ENCODE peak calls at places on chromosome 2, in five cellular contexts. G is HCT116, A is K562, H is endothelial cell of umbilical vein, S is H1. Q is an unnamed sample.

GRCh38 chr2:11678306-11678960 is 8.4 kb upstream of the NTSR2 start:
- DNase-seq in A (no peak), S (no peak), G (no peak), H (no peak), Q (no peak)

GRCh38 chr2:60331106-60331809 is 222.2 kb downstream of the BCL11A start:
- DNase-seq in G (no peak), H (no peak), S (no peak), A (no peak), Q (no peak)

GRCh38 chr2:173307287-173307686 is 47.4 kb upstream of the CDCA7 start:
- DNase-seq in A (no peak), G (no peak), H (peak), S (no peak), Q (no peak)

GRCh38 chr2:33459745-33460144 is 16.7 kb upstream of the RASGRP3 start:
- DNase-seq in G (no peak), A (no peak), S (no peak), H (no peak), Q (no peak)

GRCh38 chr2:20565101-20565622 is 85.7 kb downstream of the HS1BP3 start:
- DNase-seq in G (no peak), S (no peak), H (no peak), A (no peak), Q (no peak)

GRCh38 chr2:148876190-148876588 is 1.2 kb downstream of the KIF5C start:
- DNase-seq in A (no peak), H (no peak), S (peak), G (no peak), Q (no peak)

GRCh38 chr2:35298493-35298892 is 1057.1 kb upstream of the CRIM1 start:
- DNase-seq in H (peak), S (no peak), G (no peak), A (no peak), Q (no peak)

GRCh38 chr2:74653589-74653984 is 460 bp upstream of the SEMA4F start:
- DNase-seq in G (no peak), H (no peak), A (no peak), S (no peak), Q (no peak)

GRCh38 chr2:212531499-212531898 is 7.1 kb downstream of the ERBB4 start:
- DNase-seq in A (no peak), H (no peak), G (no peak), S (no peak), Q (no peak)

GRCh38 chr2:61905372-61906186 is at the start of gene COMMD1:
- DNase-seq in A (peak), S (peak), H (peak), G (no peak), Q (no peak)

GRCh38 chr2:153872311-153873061 is 764 bp downstream of the GALNT13 start:
- DNase-seq in S (peak), H (no peak), A (no peak), G (no peak), Q (no peak)

GRCh38 chr2:204030337-204030736 is 93.8 kb downstream of the ICOS start:
- DNase-seq in G (no peak), H (no peak), S (no peak), A (no peak), Q (no peak)

GRCh38 chr2:194126418-194126817 is 1530.6 kb upstream of the SLC39A10 start:
- DNase-seq in A (no peak), S (no peak), G (no peak), H (no peak), Q (no peak)

GRCh38 chr2:240205348-240205747 is 64.9 kb upstream of the OTOS start:
- DNase-seq in A (no peak), G (no peak), H (no peak), S (peak), Q (no peak)

GRCh38 chr2:29295843-29296242 is 180.6 kb downstream of the CLIP4 start:
- DNase-seq in S (no peak), H (no peak), G (peak), A (no peak), Q (no peak)

GRCh38 chr2:57076856-57077255 is 893.1 kb downstream of the CCDC85A start:
- DNase-seq in G (no peak), S (no peak), H (no peak), A (no peak), Q (no peak)

GRCh38 chr2:10919776-10920606 is 8.3 kb downstream of the KCNF1 start:
- DNase-seq in S (no peak), A (no peak), G (no peak), H (no peak), Q (no peak)

GRCh38 chr2:224563537-224563936 is 21.6 kb downstream of the CUL3 start:
- DNase-seq in A (no peak), H (no peak), S (no peak), G (no peak), Q (no peak)

GRCh38 chr2:218852911-218853667 is 6.5 kb upstream of the WNT6 start:
- DNase-seq in A (peak), S (peak), G (peak), H (peak), Q (no peak)

GRCh38 chr2:101962243-101962809 is 29.4 kb upstream of the IL1R2 start:
- DNase-seq in H (no peak), S (no peak), G (no peak), A (no peak), Q (no peak)

GRCh38 chr2:101958071-101958470 is 33.7 kb upstream of the IL1R2 start:
- DNase-seq in H (no peak), A (no peak), G (no peak), S (no peak), Q (no peak)

GRCh38 chr2:101960903-101961286 is 30.9 kb upstream of the IL1R2 start:
- DNase-seq in H (no peak), A (no peak), G (no peak), S (no peak), Q (no peak)

GRCh38 chr2:101963198-101963597 is 28.6 kb upstream of the IL1R2 start:
- DNase-seq in H (no peak), S (no peak), G (no peak), A (no peak), Q (no peak)

GRCh38 chr2:101961287-101962242 is 30.2 kb upstream of the IL1R2 start:
- DNase-seq in H (no peak), S (no peak), G (no peak), A (no peak), Q (no peak)
- H3K4me3 ChIP-seq in H (no peak), S (no peak), G (no peak), A (no peak), Q (no peak)

GRCh38 chr2:36965196-36965595 is 1.1 kb downstream of the STRN start:
- DNase-seq in S (no peak), G (no peak), H (no peak), A (no peak), Q (no peak)
- H3K9ac ChIP-seq in S (no peak), G (peak), H (peak), A (peak), Q (peak)

GRCh38 chr2:40240067-40240466 is 211.8 kb downstream of the SLC8A1 start:
- DNase-seq in A (no peak), H (peak), S (no peak), G (no peak), Q (no peak)
- TF ChIP-seq POLR2AphosphoS5 in A (no peak), H (no peak), S (no peak), G (no peak), Q (no peak)

GRCh38 chr2:84846732-84847131 is 34.2 kb downstream of the TRABD2A start:
- DNase-seq in G (no peak), S (no peak), H (no peak), A (no peak), Q (no peak)
- H3K4me3 ChIP-seq in G (no peak), S (no peak), H (no peak), A (no peak), Q (no peak)

GRCh38 chr2:73282924-73283544 is 1.2 kb downstream of the FBXO41 start:
- DNase-seq in H (no peak), A (no peak), G (no peak), S (no peak), Q (no peak)
- H3K9ac ChIP-seq in H (no peak), A (no peak), G (peak), S (peak), Q (peak)

DNA sequence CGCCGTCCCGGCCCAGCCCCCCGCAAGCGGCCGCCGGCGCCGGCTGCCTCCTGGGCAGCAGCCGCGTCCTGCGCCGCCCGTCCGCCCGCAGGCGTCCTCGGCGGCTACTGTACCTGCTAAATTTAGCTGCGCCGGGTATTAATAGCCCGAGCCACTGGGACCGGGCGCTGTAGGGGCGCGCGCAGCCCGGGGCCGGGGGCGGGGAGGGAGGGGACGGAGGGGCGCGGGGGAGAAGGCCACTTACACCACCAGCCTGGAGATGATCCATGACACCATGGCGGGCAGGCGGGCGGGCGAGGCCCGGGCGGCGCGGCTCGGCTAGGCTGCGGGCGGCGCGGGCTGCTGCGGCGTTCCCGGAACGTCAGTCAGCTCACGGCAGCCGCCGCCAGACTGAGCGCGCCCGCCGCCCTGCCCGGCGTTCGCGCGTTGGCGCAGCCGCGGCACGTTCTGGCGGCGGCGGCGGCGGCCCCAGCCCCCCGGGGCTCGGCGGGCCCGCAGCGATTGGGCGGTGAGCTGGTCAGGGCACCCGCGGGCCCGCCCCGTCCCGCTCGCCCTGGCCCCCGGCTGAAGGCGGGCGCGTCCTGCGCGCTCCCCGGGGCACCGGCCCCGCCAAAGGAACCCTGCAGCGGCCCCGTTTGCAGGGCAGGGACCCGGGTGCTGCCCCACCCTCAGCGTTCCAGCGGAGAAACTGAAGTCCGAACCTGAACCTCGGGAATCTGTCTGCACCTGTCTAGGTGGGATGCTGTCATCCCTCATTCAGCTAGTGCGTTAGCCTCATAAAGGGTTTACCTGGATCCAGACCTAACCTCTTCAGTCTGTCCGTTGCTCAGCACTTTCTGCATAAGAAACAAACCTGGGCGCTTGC is at the start of gene REEP1:
- DNase-seq in S (no peak), H (no peak), G (no peak), A (no peak), Q (no peak)
- TF ChIP-seq POLR2AphosphoS5 in S (no peak), H (no peak), G (peak), A (no peak), Q (no peak)

DNA sequence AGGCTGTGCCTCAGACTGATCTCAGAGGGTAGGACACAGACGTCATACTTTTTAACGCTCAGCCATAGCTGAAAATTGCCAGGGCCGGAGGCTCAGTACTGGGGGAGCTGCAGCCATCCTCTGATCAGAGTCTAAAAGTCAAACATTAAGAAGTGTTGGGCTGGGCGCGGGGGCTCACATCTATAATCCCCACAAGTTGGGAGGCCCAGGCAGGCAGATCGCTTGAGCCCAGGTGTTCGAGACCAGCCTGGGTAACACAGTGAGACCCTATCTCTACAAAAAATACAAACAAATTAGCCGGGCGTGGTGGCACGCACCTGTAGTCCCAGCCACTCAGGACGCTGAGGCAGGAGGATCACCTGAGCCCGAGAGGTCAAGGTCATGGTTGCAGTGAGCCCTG is 48.8 kb downstream of the FAM178B start:
- DNase-seq in S (no peak), A (no peak), H (no peak), G (no peak), Q (no peak)
- H3K4me3 ChIP-seq in S (no peak), A (no peak), H (no peak), G (no peak), Q (no peak)

GRCh38 chr2:220887880-220888279 is 684.2 kb downstream of the EPHA4 start:
- DNase-seq in S (no peak), A (no peak), H (no peak), G (no peak), Q (no peak)
- H3K9ac ChIP-seq in S (no peak), A (no peak), H (no peak), G (no peak), Q (no peak)

Q was measured in SK-N-MC.